ENCODE peak calls at places on chromosomes 12 and 14, in seven cellular contexts. F is CD8-positive, alpha-beta memory T cell; D is NCI-H1105 treated with DMSO at 0.1 percent for 48 hours; H is foreskin keratinocyte; C is activated naive CD4-positive, alpha-beta T cell treated with Interleukin-2 at 50 U/mL for 16 hours; U is fibroblast of the conjunctiva; S is M059J. J is an unnamed sample.

GRCh38 chr14:102442241-102443211 is 67.0 kb downstream of the ANKRD9 start:
- DNase-seq in H (no peak), U (no peak), D (no peak), S (no peak), F (no peak), C (no peak), J (no peak)

GRCh38 chr14:104523546-104523935 is 56.0 kb upstream of the C14orf180 start:
- DNase-seq in U (no peak), S (no peak), D (no peak), F (no peak), C (no peak), H (no peak), J (no peak)

GRCh38 chr12:57258977-57259970 is 8.3 kb upstream of the STAC3 start:
- DNase-seq in S (no peak), F (no peak), C (no peak), H (no peak), D (no peak), U (no peak), J (no peak)

GRCh38 chr12:40970320-40970907 is 217.7 kb upstream of the PDZRN4 start:
- DNase-seq in D (no peak), C (no peak), H (no peak), F (no peak), U (no peak), S (peak; percentile 5), J (peak; percentile 14)

GRCh38 chr12:3863756-3864155 is 9.4 kb downstream of the PARP11 start:
- DNase-seq in H (no peak), S (no peak), F (no peak), D (no peak), C (no peak), U (no peak), J (no peak)

GRCh38 chr12:110721570-110721969 is 21.1 kb downstream of the PPP1CC start:
- DNase-seq in S (no peak), C (no peak), U (no peak), D (no peak), H (no peak), F (no peak), J (no peak)

GRCh38 chr12:78034025-78034424 is 203.3 kb downstream of the NAV3 start:
- DNase-seq in D (no peak), U (peak; percentile 22), S (no peak), C (no peak), F (no peak), H (no peak), J (no peak)

GRCh38 chr12:90908465-90908864 is 46.5 kb downstream of the CCER1 start:
- DNase-seq in F (no peak), U (peak; percentile 9), H (no peak), D (no peak), S (peak; percentile 82), C (no peak), J (peak; percentile 67)

GRCh38 chr12:90023207-90023870 is 314.7 kb upstream of the ATP2B1 start:
- DNase-seq in D (no peak), H (no peak), U (no peak), F (no peak), S (peak; percentile 68), C (no peak), J (no peak)

J was measured in A172.